ENCODE peak calls at places on chromosomes 2 and 18, in four cellular contexts. H is progenitor cell of endocrine pancreas, O is stromal cell of bone marrow, D is A549. C is an unnamed sample.
A peak's percentile ranks its signal among the peaks of the same experiment; 100 is the strongest.

GRCh38 chr2:5609191-5609590 is 83.0 kb upstream of the SOX11 start:
- DNase-seq in H (no peak), O (no peak), D (no peak), C (no peak)

GRCh38 chr2:204110250-204111183 is 174.0 kb downstream of the ICOS start:
- DNase-seq in H (no peak), O (no peak), D (no peak), C (no peak)

GRCh38 chr2:238169708-238170251 is 11.0 kb downstream of the ERFE start:
- DNase-seq in H (no peak), O (peak; percentile 98), D (peak; percentile 30), C (peak; percentile 99)

GRCh38 chr18:49561377-49562193 is at the start of gene LIPG:
- DNase-seq in H (peak; percentile 47), O (peak; percentile 22), D (peak; percentile 36), C (peak; percentile 39)

GRCh38 chr2:201923436-201923975 is 110.1 kb upstream of the FZD7 start:
- DNase-seq in H (no peak), O (no peak), D (no peak), C (no peak)

GRCh38 chr2:102129082-102129481 is 13.5 kb upstream of the IL1R1 start:
- DNase-seq in H (no peak), O (no peak), D (no peak), C (no peak)

GRCh38 chr2:36355890-36356198 is 266 bp downstream of the CRIM1 start:
- DNase-seq in H (no peak), O (no peak), D (no peak), C (no peak)

GRCh38 chr18:56785006-56785405 is 133.8 kb downstream of the WDR7 start:
- DNase-seq in H (no peak), O (no peak), D (no peak), C (no peak)

GRCh38 chr2:144437636-144438035 is 82.3 kb downstream of the ZEB2 start:
- DNase-seq in H (no peak), O (no peak), D (no peak), C (no peak)

GRCh38 chr18:44685296-44685695 is 4.6 kb downstream of the SETBP1 start:
- DNase-seq in H (no peak), O (no peak), D (no peak), C (no peak)

GRCh38 chr2:172806426-172807008 is 70.9 kb downstream of the RAPGEF4 start:
- DNase-seq in H (no peak), O (no peak), D (peak; percentile 18), C (peak; percentile 24)

GRCh38 chr18:35508746-35509338 is 11.1 kb upstream of the INO80C start:
- DNase-seq in H (no peak), O (no peak), D (no peak), C (no peak)

GRCh38 chr2:2827237-2827636 is 496.2 kb upstream of the MYT1L start:
- DNase-seq in H (no peak), O (no peak), D (no peak), C (no peak)

C was measured in skeletal muscle cell.